ENCODE peak calls at places on chromosomes 16 and 17, in ten cellular contexts. G is OCI-LY7, H is PC-3, R is GM12878, A is HCT116, B is HepG2, I is MM.1S, T is endothelial cell of umbilical vein, V is hepatocyte, P is mesenchymal stem cell. Z is an unnamed sample.

GRCh38 chr16:4570688-4571321 is 14.7 kb downstream of the C16orf96 start:
- DNase-seq in G (no peak), H (no peak), R (no peak), A (no peak), B (no peak), I (no peak), T (no peak), V (no peak), P (peak), Z (no peak)

GRCh38 chr16:72951916-72952315 is 96.0 kb downstream of the ZFHX3 start:
- DNase-seq in G (no peak), H (no peak), R (no peak), A (no peak), B (no peak), I (no peak), T (no peak), V (no peak), P (no peak), Z (no peak)

GRCh38 chr17:79814966-79815835 is 18.3 kb upstream of the CBX8 start:
- DNase-seq in G (no peak), H (peak), R (no peak), A (no peak), B (no peak), I (no peak), T (no peak), V (peak), P (no peak), Z (peak)

GRCh38 chr17:7137182-7137943 is 22.7 kb upstream of the ASGR2 start:
- DNase-seq in G (no peak), H (peak), R (no peak), A (no peak), B (no peak), I (no peak), T (no peak), V (no peak), P (no peak), Z (no peak)

GRCh38 chr17:36686123-36686669 is 84.8 kb downstream of the MRM1 start:
- DNase-seq in G (no peak), H (peak), R (no peak), A (no peak), B (no peak), I (no peak), T (no peak), V (no peak), P (no peak), Z (no peak)

GRCh38 chr17:563646-564045 is 151.0 kb downstream of the VPS53 start:
- DNase-seq in G (no peak), H (no peak), R (no peak), A (no peak), B (no peak), I (no peak), T (no peak), V (no peak), P (no peak), Z (no peak)

GRCh38 chr16:27436921-27437650 is 35.1 kb downstream of the IL21R start:
- DNase-seq in G (no peak), H (no peak), R (no peak), A (no peak), B (no peak), I (no peak), T (no peak), V (no peak), P (no peak), Z (no peak)

GRCh38 chr17:3917391-3917931 is 1.2 kb upstream of the P2RX1 start:
- DNase-seq in G (no peak), H (no peak), R (no peak), A (no peak), B (no peak), I (no peak), T (peak), V (peak), P (peak), Z (peak)

GRCh38 chr16:85201566-85201965 is 89.3 kb upstream of the CIBAR2 start:
- DNase-seq in G (no peak), H (no peak), R (no peak), A (no peak), B (no peak), I (no peak), T (no peak), V (no peak), P (no peak), Z (no peak)

GRCh38 chr17:39036009-39036408 is 68.8 kb upstream of the FBXO47 start:
- DNase-seq in G (no peak), H (peak), R (no peak), A (no peak), B (no peak), I (no peak), T (no peak), V (peak), P (no peak), Z (peak)

GRCh38 chr17:43908111-43908721 is 880 bp upstream of the MPP2 start:
- DNase-seq in G (peak), H (no peak), R (no peak), A (peak), B (no peak), I (no peak), T (no peak), V (peak), P (peak), Z (no peak)

GRCh38 chr17:38605230-38605851 is 411 bp downstream of the SRCIN1 start:
- DNase-seq in G (no peak), H (no peak), R (no peak), A (no peak), B (no peak), I (no peak), T (no peak), V (peak), P (no peak), Z (no peak)

GRCh38 chr17:39739020-39739884 is 1.5 kb downstream of the GRB7 start:
- DNase-seq in G (peak), H (peak), R (no peak), A (peak), B (peak), I (no peak), T (no peak), V (peak), P (no peak), Z (peak)

GRCh38 chr16:57151369-57151768 is 34.5 kb downstream of the PSME3IP1 start:
- DNase-seq in G (no peak), H (no peak), R (no peak), A (no peak), B (no peak), I (no peak), T (no peak), V (no peak), P (no peak), Z (no peak)

GRCh38 chr16:67163164-67163902 is 1.2 kb upstream of the HSF4 start:
- DNase-seq in G (no peak), H (no peak), R (no peak), A (no peak), B (no peak), I (no peak), T (peak), V (no peak), P (peak), Z (no peak)

GRCh38 chr17:75516619-75517276 is 420 bp downstream of the TSEN54 start:
- DNase-seq in G (peak), H (peak), R (no peak), A (no peak), B (no peak), I (peak), T (no peak), V (peak), P (peak), Z (no peak)

GRCh38 chr17:41456206-41456605 is 11.0 kb downstream of the KRT32 start:
- DNase-seq in G (no peak), H (no peak), R (no peak), A (no peak), B (peak), I (no peak), T (no peak), V (no peak), P (no peak), Z (no peak)

GRCh38 chr17:48374650-48375230 is 55.3 kb downstream of the SKAP1 start:
- DNase-seq in G (peak), H (peak), R (no peak), A (peak), B (peak), I (peak), T (peak), V (peak), P (peak), Z (no peak)

GRCh38 chr17:59828478-59828760 is 64.3 kb downstream of the TUBD1 start:
- DNase-seq in G (no peak), H (no peak), R (no peak), A (no peak), B (no peak), I (no peak), T (no peak), V (no peak), P (no peak), Z (no peak)

GRCh38 chr17:59827721-59828477 is 64.8 kb downstream of the TUBD1 start:
- DNase-seq in G (no peak), H (peak), R (no peak), A (no peak), B (no peak), I (no peak), T (peak), V (no peak), P (peak), Z (no peak)

GRCh38 chr17:59830007-59830630 is 62.6 kb downstream of the TUBD1 start:
- DNase-seq in G (no peak), H (peak), R (no peak), A (no peak), B (no peak), I (no peak), T (peak), V (no peak), P (peak), Z (no peak)

GRCh38 chr17:59830846-59831486 is 61.8 kb downstream of the TUBD1 start:
- DNase-seq in G (no peak), H (peak), R (no peak), A (no peak), B (no peak), I (no peak), T (no peak), V (no peak), P (peak), Z (no peak)

GRCh38 chr17:59829217-59830006 is 63.3 kb downstream of the TUBD1 start:
- DNase-seq in G (peak), H (peak), R (peak), A (peak), B (peak), I (peak), T (peak), V (peak), P (peak), Z (peak)
- H2AFZ ChIP-seq in G (peak), H (no peak), R (no peak), A (no peak), B (no peak), I (no peak), T (no peak), V (no peak), P (no peak), Z (no peak)

GRCh38 chr17:82060614-82061013 is 5.0 kb downstream of the DUS1L start:
- DNase-seq in G (no peak), H (no peak), R (no peak), A (no peak), B (no peak), I (no peak), T (no peak), V (no peak), P (no peak), Z (no peak)
- H3K4me2 ChIP-seq in G (no peak), H (no peak), R (no peak), A (no peak), B (no peak), I (no peak), T (no peak), V (no peak), P (no peak), Z (no peak)

GRCh38 chr16:20382202-20382948 is 22.2 kb downstream of the PDILT start:
- DNase-seq in G (no peak), H (no peak), R (no peak), A (no peak), B (no peak), I (no peak), T (no peak), V (no peak), P (no peak), Z (no peak)
- H2AFZ ChIP-seq in G (peak), H (no peak), R (no peak), A (no peak), B (no peak), I (no peak), T (no peak), V (no peak), P (no peak), Z (no peak)

GRCh38 chr17:66952681-66953638 is 11.5 kb upstream of the CACNG4 start:
- DNase-seq in G (no peak), H (no peak), R (no peak), A (no peak), B (no peak), I (no peak), T (no peak), V (no peak), P (no peak), Z (no peak)

GRCh38 chr17:66952031-66952524 is 12.4 kb upstream of the CACNG4 start:
- DNase-seq in G (no peak), H (peak), R (no peak), A (peak), B (peak), I (no peak), T (peak), V (peak), P (peak), Z (peak)

GRCh38 chr17:66951605-66951953 is 12.9 kb upstream of the CACNG4 start:
- DNase-seq in G (no peak), H (peak), R (no peak), A (no peak), B (no peak), I (no peak), T (no peak), V (peak), P (no peak), Z (peak)

GRCh38 chr17:66954632-66955031 is 9.9 kb upstream of the CACNG4 start:
- DNase-seq in G (no peak), H (no peak), R (no peak), A (no peak), B (no peak), I (no peak), T (no peak), V (no peak), P (no peak), Z (no peak)

GRCh38 chr17:66953661-66954060 is 10.8 kb upstream of the CACNG4 start:
- DNase-seq in G (no peak), H (no peak), R (no peak), A (no peak), B (no peak), I (no peak), T (no peak), V (no peak), P (no peak), Z (no peak)
- H3K4me2 ChIP-seq in G (no peak), H (no peak), R (no peak), A (no peak), B (no peak), I (no peak), T (no peak), V (no peak), P (no peak), Z (peak)

DNA sequence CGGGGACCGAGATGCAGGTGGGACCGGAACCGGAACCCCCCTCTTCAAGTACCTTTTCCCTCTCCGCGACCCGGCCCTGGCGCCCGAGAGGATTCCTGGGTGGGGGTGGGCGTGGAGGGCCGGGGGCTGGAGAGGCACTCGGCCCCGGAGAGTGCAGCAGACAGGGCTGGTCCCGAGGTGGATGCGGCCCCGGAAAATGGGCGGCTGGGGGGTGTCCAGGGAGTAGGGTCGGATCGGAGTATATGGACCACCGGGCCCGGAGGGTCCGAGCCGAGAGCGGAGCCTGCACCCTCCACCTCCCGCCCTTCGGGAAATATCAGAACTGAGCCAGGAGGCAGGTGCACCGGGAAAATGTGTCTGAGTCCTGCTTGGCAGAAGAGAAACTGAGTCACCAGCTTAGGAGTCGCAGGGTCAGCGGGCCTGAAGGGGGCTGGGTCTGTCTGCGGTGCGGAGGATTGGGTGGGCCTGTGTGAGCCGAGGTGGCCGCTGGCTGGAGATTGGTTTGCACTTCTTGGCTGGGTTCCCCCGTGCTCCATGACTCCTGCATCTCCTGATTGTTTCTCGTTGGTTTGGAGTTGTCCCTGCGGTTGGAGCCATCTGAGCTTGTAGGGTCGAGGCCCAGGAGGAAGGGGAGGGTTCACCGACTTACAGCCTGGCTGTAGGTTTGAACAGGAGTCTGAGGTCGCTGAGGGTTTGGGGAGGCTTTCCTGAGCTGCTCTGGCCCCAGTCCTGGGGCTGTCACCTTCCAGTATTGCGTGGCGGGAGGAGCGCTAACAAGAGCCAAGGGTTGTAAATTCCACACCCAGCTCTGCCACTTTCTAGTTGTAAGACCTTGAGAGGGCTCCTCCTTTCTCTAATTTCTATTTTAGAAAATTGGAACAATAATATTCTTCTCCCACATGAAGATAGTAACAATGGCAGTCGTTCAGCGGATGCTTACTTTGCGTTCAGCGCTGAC is 565 bp downstream of the SH2B1 start:
- DNase-seq in G (no peak), H (no peak), R (no peak), A (no peak), B (no peak), I (no peak), T (peak), V (peak), P (peak), Z (peak)
- H2AFZ ChIP-seq in G (peak), H (peak), R (peak), A (no peak), B (no peak), I (peak), T (peak), V (peak), P (peak), Z (peak)

GRCh38 chr16:11621920-11622651 is 35.4 kb upstream of the LITAF start:
- DNase-seq in G (peak), H (no peak), R (no peak), A (no peak), B (no peak), I (peak), T (no peak), V (no peak), P (no peak), Z (no peak)
- H3K4me2 ChIP-seq in G (peak), H (no peak), R (peak), A (no peak), B (peak), I (peak), T (no peak), V (peak), P (no peak), Z (no peak)